ENCODE peak calls at places on chromosomes 4 and X, in five cellular contexts. One of them, this sample, is unnamed. For H3K9me3, the result is how much of the 10 kb centered on the place peaks cover.

GRCh38 chr4:129344058-129344457 is 248.1 kb downstream of the C4orf33 start:
- DNase-seq in breast epithelium: no peak
- DNase-seq in IMR-90: peak
- DNase-seq in A549: peak
- DNase-seq in heart left ventricle: no peak
- DNase-seq in this sample: no peak

GRCh38 chrX:67601771-67602170 is 58.0 kb downstream of the AR start:
- DNase-seq in breast epithelium: no peak
- DNase-seq in IMR-90: no peak
- DNase-seq in A549: no peak
- DNase-seq in heart left ventricle: no peak
- DNase-seq in this sample: no peak

GRCh38 chrX:115582871-115583729 is 22.1 kb downstream of the PLS3 start:
- DNase-seq in breast epithelium: no peak
- DNase-seq in IMR-90: peak
- DNase-seq in A549: no peak
- DNase-seq in heart left ventricle: no peak
- DNase-seq in this sample: no peak

GRCh38 chrX:48508400-48509244 is at the start of gene PORCN:
- DNase-seq in breast epithelium: peak
- DNase-seq in IMR-90: peak
- DNase-seq in A549: peak
- DNase-seq in heart left ventricle: peak
- DNase-seq in this sample: peak

GRCh38 chrX:110311437-110312230 is 6.3 kb downstream of the AMMECR1 start:
- DNase-seq in breast epithelium: no peak
- DNase-seq in IMR-90: no peak
- DNase-seq in A549: no peak
- DNase-seq in heart left ventricle: no peak
- DNase-seq in this sample: no peak

GRCh38 chrX:103889216-103889615 is 57.2 kb upstream of the RAB9B start:
- DNase-seq in breast epithelium: no peak
- DNase-seq in IMR-90: no peak
- DNase-seq in A549: no peak
- DNase-seq in heart left ventricle: no peak
- DNase-seq in this sample: no peak

GRCh38 chrX:39577976-39578962 is 519.5 kb downstream of the BCOR start:
- DNase-seq in breast epithelium: no peak
- DNase-seq in IMR-90: no peak
- DNase-seq in A549: no peak
- DNase-seq in heart left ventricle: peak
- DNase-seq in this sample: no peak

GRCh38 chr4:113776679-113777078 is 15.1 kb upstream of the CAMK2D start:
- DNase-seq in breast epithelium: no peak
- DNase-seq in IMR-90: no peak
- DNase-seq in A549: no peak
- DNase-seq in heart left ventricle: no peak
- DNase-seq in this sample: no peak

GRCh38 chrX:41265615-41266014 is 68.3 kb upstream of the DDX3X start:
- DNase-seq in breast epithelium: no peak
- DNase-seq in IMR-90: peak
- DNase-seq in A549: peak
- DNase-seq in heart left ventricle: no peak
- DNase-seq in this sample: no peak

GRCh38 chrX:152913354-152913753 is 15.5 kb downstream of the ZNF185 start:
- DNase-seq in breast epithelium: no peak
- DNase-seq in IMR-90: no peak
- DNase-seq in A549: no peak
- DNase-seq in heart left ventricle: no peak
- DNase-seq in this sample: no peak

GRCh38 chr4:33465565-33465964 is 2745.4 kb downstream of the PCDH7 start:
- DNase-seq in breast epithelium: no peak
- DNase-seq in IMR-90: no peak
- DNase-seq in A549: no peak
- DNase-seq in heart left ventricle: no peak
- DNase-seq in this sample: no peak

GRCh38 chrX:56729152-56729557 is at the start of gene NBDY:
- DNase-seq in breast epithelium: peak
- DNase-seq in IMR-90: peak
- DNase-seq in A549: peak
- DNase-seq in heart left ventricle: peak
- DNase-seq in this sample: no peak

GRCh38 chrX:153381684-153382532 is 19.2 kb downstream of the PNMA6E start:
- DNase-seq in breast epithelium: no peak
- DNase-seq in IMR-90: peak
- DNase-seq in A549: peak
- DNase-seq in heart left ventricle: no peak
- DNase-seq in this sample: no peak

GRCh38 chr4:137124278-137124932 is 407.9 kb downstream of the PCDH18 start:
- DNase-seq in breast epithelium: no peak
- DNase-seq in IMR-90: peak
- DNase-seq in A549: peak
- DNase-seq in heart left ventricle: no peak
- DNase-seq in this sample: no peak

GRCh38 chr4:86759298-86759697 is 89.9 kb downstream of the SLC10A6 start:
- DNase-seq in breast epithelium: no peak
- DNase-seq in IMR-90: no peak
- DNase-seq in A549: no peak
- DNase-seq in heart left ventricle: no peak
- DNase-seq in this sample: no peak

GRCh38 chr4:47167391-47167790 is 136.0 kb downstream of the GABRB1 start:
- DNase-seq in breast epithelium: no peak
- DNase-seq in IMR-90: no peak
- DNase-seq in A549: no peak
- DNase-seq in heart left ventricle: no peak
- DNase-seq in this sample: no peak

GRCh38 chrX:13646154-13646549 is 6.8 kb upstream of the TCEANC start:
- DNase-seq in breast epithelium: no peak
- DNase-seq in IMR-90: peak
- DNase-seq in A549: peak
- DNase-seq in heart left ventricle: peak
- DNase-seq in this sample: no peak

GRCh38 chr4:27678027-27678426 is 817.4 kb downstream of the STIM2 start:
- DNase-seq in breast epithelium: no peak
- DNase-seq in IMR-90: no peak
- DNase-seq in A549: no peak
- DNase-seq in heart left ventricle: no peak
- DNase-seq in this sample: no peak

GRCh38 chr4:41028392-41029076 is 185.8 kb downstream of the APBB2 start:
- DNase-seq in breast epithelium: no peak
- DNase-seq in IMR-90: peak
- DNase-seq in A549: no peak
- DNase-seq in heart left ventricle: no peak
- DNase-seq in this sample: no peak

GRCh38 chrX:113892891-113893290 is 691.0 kb upstream of the HTR2C start:
- DNase-seq in breast epithelium: no peak
- DNase-seq in IMR-90: no peak
- DNase-seq in A549: no peak
- DNase-seq in heart left ventricle: no peak
- DNase-seq in this sample: no peak

GRCh38 chrX:154317391-154318000 is 21.9 kb downstream of the TKTL1 start:
- DNase-seq in breast epithelium: no peak
- DNase-seq in IMR-90: peak
- DNase-seq in A549: peak
- DNase-seq in heart left ventricle: no peak
- DNase-seq in this sample: no peak

GRCh38 chr4:26131711-26132110 is 189.1 kb upstream of the RBPJ start:
- DNase-seq in breast epithelium: no peak
- DNase-seq in IMR-90: no peak
- DNase-seq in A549: no peak
- DNase-seq in heart left ventricle: no peak
- DNase-seq in this sample: no peak

GRCh38 chrX:55120767-55121358 is 32.0 kb downstream of the PAGE2 start:
- DNase-seq in breast epithelium: no peak
- DNase-seq in IMR-90: no peak
- DNase-seq in A549: no peak
- DNase-seq in heart left ventricle: no peak
- DNase-seq in this sample: no peak

GRCh38 chrX:120677017-120677652 is 47.3 kb upstream of the C1GALT1C1 start:
- DNase-seq in breast epithelium: no peak
- DNase-seq in IMR-90: no peak
- DNase-seq in A549: no peak
- DNase-seq in heart left ventricle: no peak
- DNase-seq in this sample: no peak

GRCh38 chr4:169307581-169307980 is 36.8 kb upstream of the SH3RF1 start:
- DNase-seq in breast epithelium: no peak
- DNase-seq in IMR-90: no peak
- DNase-seq in A549: no peak
- DNase-seq in heart left ventricle: no peak
- DNase-seq in this sample: no peak

GRCh38 chr4:35106091-35106734 is 1138.1 kb downstream of the ARAP2 start:
- DNase-seq in breast epithelium: no peak
- DNase-seq in IMR-90: no peak
- DNase-seq in A549: peak
- DNase-seq in heart left ventricle: no peak
- DNase-seq in this sample: no peak

GRCh38 chr4:73021634-73022033 is 47.9 kb downstream of the COX18 start:
- DNase-seq in breast epithelium: no peak
- DNase-seq in IMR-90: peak
- DNase-seq in A549: peak
- DNase-seq in heart left ventricle: no peak
- DNase-seq in this sample: no peak

GRCh38 chrX:7072856-7073255 is 74.7 kb upstream of the STS start:
- DNase-seq in breast epithelium: no peak
- DNase-seq in IMR-90: no peak
- DNase-seq in A549: no peak
- DNase-seq in heart left ventricle: no peak
- DNase-seq in this sample: no peak

GRCh38 chrX:132876509-132876837 is 82.0 kb downstream of the HS6ST2 start:
- DNase-seq in breast epithelium: no peak
- DNase-seq in IMR-90: no peak
- DNase-seq in A549: no peak
- DNase-seq in heart left ventricle: no peak
- DNase-seq in this sample: no peak

GRCh38 chr4:38800366-38800765 is 4.2 kb downstream of the TLR1 start:
- DNase-seq in breast epithelium: no peak
- DNase-seq in IMR-90: no peak
- DNase-seq in A549: no peak
- DNase-seq in heart left ventricle: no peak
- DNase-seq in this sample: no peak

GRCh38 chr4:38802561-38803355 is 1.8 kb downstream of the TLR1 start:
- DNase-seq in breast epithelium: no peak
- DNase-seq in IMR-90: no peak
- DNase-seq in A549: peak
- DNase-seq in heart left ventricle: no peak
- DNase-seq in this sample: no peak

GRCh38 chr4:38803833-38804653 is 548 bp downstream of the TLR1 start:
- DNase-seq in breast epithelium: no peak
- DNase-seq in IMR-90: no peak
- DNase-seq in A549: no peak
- DNase-seq in heart left ventricle: no peak
- DNase-seq in this sample: no peak

GRCh38 chr4:38804654-38805295 is at the start of gene TLR1:
- DNase-seq in breast epithelium: no peak
- DNase-seq in IMR-90: peak
- DNase-seq in A549: peak
- DNase-seq in heart left ventricle: no peak
- DNase-seq in this sample: no peak

GRCh38 chr4:38800956-38801450 is 3.6 kb downstream of the TLR1 start:
- DNase-seq in breast epithelium: no peak
- DNase-seq in IMR-90: no peak
- DNase-seq in A549: no peak
- DNase-seq in heart left ventricle: no peak
- DNase-seq in this sample: no peak
- H3K9me3 ChIP-seq in breast epithelium: under half
- H3K9me3 ChIP-seq in IMR-90: under half
- H3K9me3 ChIP-seq in A549: under half
- H3K9me3 ChIP-seq in heart left ventricle: under half
- H3K9me3 ChIP-seq in this sample: under half

DNA sequence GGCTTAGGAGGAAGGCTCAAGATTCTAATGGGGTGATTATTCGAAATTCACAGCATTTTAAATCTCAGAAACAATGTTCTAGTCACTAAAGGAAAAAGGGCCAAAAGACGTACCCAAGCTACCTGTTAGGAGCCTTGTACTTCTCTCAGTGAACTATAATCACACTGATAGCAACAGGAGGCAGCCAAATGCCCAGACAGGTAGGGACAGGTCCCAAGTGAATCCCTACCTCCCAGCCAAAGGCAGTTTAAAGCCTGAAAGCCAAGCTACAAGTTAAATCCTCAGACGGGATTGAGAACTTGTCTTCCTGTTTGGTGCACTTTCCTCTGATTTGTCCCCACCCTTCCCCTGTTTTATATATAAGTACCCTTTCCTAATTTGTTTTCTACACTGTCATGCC is 24.3 kb upstream of the HHIP start:
- DNase-seq in breast epithelium: no peak
- DNase-seq in IMR-90: no peak
- DNase-seq in A549: no peak
- DNase-seq in heart left ventricle: no peak
- DNase-seq in this sample: no peak
- TF ChIP-seq POLR2A in breast epithelium: no peak
- TF ChIP-seq POLR2A in IMR-90: no peak
- TF ChIP-seq POLR2A in A549: no peak
- TF ChIP-seq POLR2A in heart left ventricle: no peak
- TF ChIP-seq POLR2A in this sample: no peak

GRCh38 chrX:22314211-22314610 is 41.5 kb downstream of the CBLL2 start:
- DNase-seq in breast epithelium: no peak
- DNase-seq in IMR-90: no peak
- DNase-seq in A549: no peak
- DNase-seq in heart left ventricle: no peak
- DNase-seq in this sample: no peak
- H3K9me3 ChIP-seq in breast epithelium: under half
- H3K9me3 ChIP-seq in IMR-90: under half
- H3K9me3 ChIP-seq in A549: under half
- H3K9me3 ChIP-seq in heart left ventricle: under half
- H3K9me3 ChIP-seq in this sample: under half

GRCh38 chr4:98203406-98204235 is 57.6 kb upstream of the RAP1GDS1 start:
- DNase-seq in breast epithelium: no peak
- DNase-seq in IMR-90: no peak
- DNase-seq in A549: no peak
- DNase-seq in heart left ventricle: no peak
- DNase-seq in this sample: no peak
- TF ChIP-seq POLR2A in breast epithelium: no peak
- TF ChIP-seq POLR2A in IMR-90: no peak
- TF ChIP-seq POLR2A in A549: no peak
- TF ChIP-seq POLR2A in heart left ventricle: no peak
- TF ChIP-seq POLR2A in this sample: no peak

DNA sequence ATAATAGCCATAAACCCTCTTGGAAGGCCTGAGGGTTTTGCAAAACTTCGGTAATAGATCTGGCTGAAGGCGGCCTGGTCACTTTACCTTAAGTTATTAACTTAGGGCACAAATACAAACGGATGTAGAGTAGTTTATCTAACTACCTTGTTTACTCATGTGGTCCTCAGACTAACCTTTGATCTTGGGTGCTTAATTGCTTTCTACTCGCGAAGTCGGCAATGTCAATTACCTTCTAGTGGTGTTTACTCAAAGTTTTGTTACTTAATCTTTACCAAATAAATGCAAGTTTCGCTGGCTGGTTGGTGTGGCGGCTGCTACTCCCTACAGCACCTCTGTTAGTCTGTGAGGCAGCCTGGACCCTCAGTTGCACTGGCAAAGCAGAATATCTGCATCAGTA is 8.9 kb upstream of the ZNF141 start:
- DNase-seq in breast epithelium: no peak
- DNase-seq in IMR-90: no peak
- DNase-seq in A549: no peak
- DNase-seq in heart left ventricle: no peak
- DNase-seq in this sample: no peak
- H3K9me3 ChIP-seq in breast epithelium: under half
- H3K9me3 ChIP-seq in IMR-90: under half
- H3K9me3 ChIP-seq in A549: under half
- H3K9me3 ChIP-seq in heart left ventricle: under half
- H3K9me3 ChIP-seq in this sample: under half

GRCh38 chrX:30821116-30821515 is 67.9 kb downstream of the TAB3 start:
- DNase-seq in breast epithelium: no peak
- DNase-seq in IMR-90: no peak
- DNase-seq in A549: no peak
- DNase-seq in heart left ventricle: no peak
- DNase-seq in this sample: no peak
- TF ChIP-seq POLR2A in breast epithelium: no peak
- TF ChIP-seq POLR2A in IMR-90: no peak
- TF ChIP-seq POLR2A in A549: no peak
- TF ChIP-seq POLR2A in heart left ventricle: no peak
- TF ChIP-seq POLR2A in this sample: no peak